ENCODE peak calls at places on chromosomes 11 and 22, in seven cellular contexts. Q, N, E, K, Y, S and P are unnamed samples.

GRCh38 chr11:95884364-95884763 is 39.5 kb downstream of the MTMR2 start:
- DNase-seq in Q (no peak), N (no peak), E (no peak), K (no peak), Y (no peak), S (no peak), P (no peak)

GRCh38 chr11:123630126-123630531 is 24.3 kb downstream of the SCN3B start:
- DNase-seq in Q (no peak), N (no peak), E (no peak), K (no peak), Y (no peak), S (no peak), P (no peak)

GRCh38 chr11:108786281-108786990 is 121.6 kb downstream of the DDX10 start:
- DNase-seq in Q (no peak), N (no peak), E (no peak), K (no peak), Y (no peak), S (no peak), P (peak)

GRCh38 chr22:40482391-40482790 is 112.0 kb downstream of the SGSM3 start:
- DNase-seq in Q (no peak), N (no peak), E (no peak), K (no peak), Y (no peak), S (no peak), P (no peak)

GRCh38 chr11:117220999-117221774 is 10.7 kb downstream of the PCSK7 start:
- DNase-seq in Q (no peak), N (no peak), E (no peak), K (no peak), Y (no peak), S (no peak), P (no peak)

GRCh38 chr11:1481483-1481825 is 5.1 kb downstream of the MOB2 start:
- DNase-seq in Q (no peak), N (no peak), E (no peak), K (no peak), Y (no peak), S (no peak), P (no peak)

GRCh38 chr11:126329644-126330200 is 25.8 kb upstream of the ST3GAL4 start:
- DNase-seq in Q (no peak), N (no peak), E (no peak), K (no peak), Y (no peak), S (no peak), P (no peak)

GRCh38 chr11:11978792-11979486 is 29.5 kb downstream of the DKK3 start:
- DNase-seq in Q (peak), N (peak), E (no peak), K (no peak), Y (no peak), S (peak), P (no peak)

GRCh38 chr11:834371-835316 is 1.9 kb downstream of the CD151 start:
- DNase-seq in Q (no peak), N (no peak), E (no peak), K (no peak), Y (peak), S (no peak), P (peak)

GRCh38 chr11:20088368-20089260 is 71.7 kb downstream of the DBX1 start:
- DNase-seq in Q (peak), N (no peak), E (no peak), K (no peak), Y (no peak), S (no peak), P (no peak)

GRCh38 chr11:20087118-20087521 is 73.2 kb downstream of the DBX1 start:
- DNase-seq in Q (no peak), N (no peak), E (no peak), K (no peak), Y (no peak), S (no peak), P (no peak)

GRCh38 chr11:20089357-20089756 is 70.9 kb downstream of the DBX1 start:
- DNase-seq in Q (no peak), N (no peak), E (no peak), K (no peak), Y (no peak), S (no peak), P (no peak)

GRCh38 chr11:20090654-20091374 is 69.5 kb downstream of the DBX1 start:
- DNase-seq in Q (peak), N (no peak), E (no peak), K (no peak), Y (no peak), S (no peak), P (no peak)

GRCh38 chr11:20089796-20090653 is 70.2 kb downstream of the DBX1 start:
- DNase-seq in Q (peak), N (no peak), E (peak), K (no peak), Y (no peak), S (no peak), P (no peak)
- TF ChIP-seq JUND in Q (peak), N (no peak), E (no peak), K (no peak), Y (no peak), S (no peak), P (no peak)

GRCh38 chr22:32650553-32651345 is 150.8 kb upstream of the TIMP3 start:
- DNase-seq in Q (peak), N (no peak), E (no peak), K (no peak), Y (no peak), S (no peak), P (no peak)
- TF ChIP-seq JUND in Q (no peak), N (no peak), E (no peak), K (no peak), Y (no peak), S (no peak), P (no peak)

GRCh38 chr11:85682330-85683305 is 3.4 kb downstream of the CCDC89 start:
- DNase-seq in Q (peak), N (peak), E (no peak), K (no peak), Y (no peak), S (no peak), P (no peak)
- TF ChIP-seq JUND in Q (no peak), N (no peak), E (no peak), K (no peak), Y (no peak), S (no peak), P (no peak)

DNA sequence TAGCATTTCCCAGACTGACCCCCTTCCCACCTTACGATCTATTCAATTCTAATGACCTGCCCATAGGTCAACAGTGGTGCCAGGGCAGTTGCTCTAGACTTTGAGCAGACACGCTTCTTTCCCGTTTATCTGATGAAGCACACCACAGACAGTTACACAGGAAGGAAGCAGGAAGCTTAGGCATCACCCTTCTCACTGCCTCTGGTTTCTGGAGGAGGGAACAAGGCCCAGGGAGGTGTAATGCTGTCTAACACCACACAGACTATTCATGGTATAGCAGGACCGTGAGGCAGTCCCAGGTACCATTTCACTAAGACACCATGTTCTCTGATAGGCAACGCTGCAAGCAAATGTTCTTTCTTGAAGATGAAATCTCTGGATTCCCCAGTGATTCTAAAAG is 279.4 kb downstream of the NTM start:
- DNase-seq in Q (no peak), N (no peak), E (no peak), K (no peak), Y (no peak), S (no peak), P (no peak)
- TF ChIP-seq JUND in Q (no peak), N (no peak), E (no peak), K (no peak), Y (no peak), S (no peak), P (no peak)

GRCh38 chr11:67379061-67380058 is 6.0 kb upstream of the CLCF1 start:
- DNase-seq in Q (peak), N (no peak), E (no peak), K (no peak), Y (no peak), S (no peak), P (no peak)
- TF ChIP-seq JUND in Q (peak), N (peak), E (no peak), K (no peak), Y (no peak), S (no peak), P (no peak)

GRCh38 chr11:19929147-19929546 is 216.5 kb downstream of the NAV2 start:
- DNase-seq in Q (no peak), N (no peak), E (no peak), K (no peak), Y (no peak), S (no peak), P (no peak)
- TF ChIP-seq JUND in Q (no peak), N (peak), E (no peak), K (no peak), Y (no peak), S (no peak), P (no peak)

GRCh38 chr11:62727833-62728721 is at the start of gene TTC9C:
- DNase-seq in Q (peak), N (peak), E (peak), K (peak), Y (peak), S (peak), P (peak)

GRCh38 chr11:62724171-62724570 is 3.1 kb downstream of the HNRNPUL2 start:
- DNase-seq in Q (no peak), N (no peak), E (no peak), K (no peak), Y (no peak), S (no peak), P (no peak)

GRCh38 chr11:62725686-62726085 is 1.6 kb downstream of the HNRNPUL2 start:
- DNase-seq in Q (peak), N (no peak), E (peak), K (no peak), Y (no peak), S (no peak), P (no peak)

GRCh38 chr11:62727007-62727832 is at the start of gene HNRNPUL2:
- DNase-seq in Q (peak), N (peak), E (peak), K (peak), Y (peak), S (peak), P (peak)

GRCh38 chr11:62726156-62727006 is 876 bp downstream of the HNRNPUL2 start:
- DNase-seq in Q (peak), N (no peak), E (no peak), K (no peak), Y (no peak), S (no peak), P (peak)
- TF ChIP-seq JUND in Q (no peak), N (no peak), E (no peak), K (no peak), Y (no peak), S (no peak), P (no peak)

DNA sequence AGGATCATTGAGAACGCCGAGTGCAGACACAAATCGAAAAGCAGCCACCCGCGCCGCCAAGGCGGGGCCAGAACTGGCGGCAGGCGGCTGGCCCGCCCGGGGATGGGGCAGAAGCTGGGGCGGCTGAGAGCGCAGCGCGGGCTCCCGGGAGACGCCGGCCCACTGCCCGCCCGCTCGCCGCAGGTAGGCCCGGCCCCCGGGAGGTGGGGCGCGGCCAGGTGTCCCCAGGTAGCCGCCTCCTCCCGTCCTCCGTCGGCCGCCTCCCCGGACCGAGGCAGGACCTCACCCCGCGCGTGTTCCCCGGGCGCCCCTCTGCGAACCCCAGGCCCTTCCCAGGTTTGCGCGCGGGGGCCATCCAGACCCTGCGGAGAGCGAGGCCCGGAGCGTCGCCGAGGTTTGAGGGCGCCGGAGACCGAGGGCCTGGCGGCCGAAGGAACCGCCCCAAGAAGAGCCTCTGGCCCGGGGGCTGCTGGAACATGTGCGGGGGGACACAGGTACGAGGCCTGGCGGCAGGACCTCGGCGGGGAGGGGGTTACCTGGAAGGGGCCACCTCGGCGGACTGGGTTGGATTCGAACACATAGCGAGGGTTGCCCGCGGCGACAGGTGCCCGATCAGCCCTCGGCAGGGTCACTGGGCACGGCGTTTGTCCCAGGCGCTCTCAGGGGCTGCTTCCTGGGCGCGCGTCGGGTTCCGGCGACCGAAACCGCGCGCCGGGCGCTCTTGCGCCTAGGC is at the start of gene PRRG4:
- DNase-seq in Q (no peak), N (peak), E (no peak), K (no peak), Y (no peak), S (peak), P (peak)
- TF ChIP-seq JUND in Q (no peak), N (no peak), E (no peak), K (no peak), Y (no peak), S (no peak), P (no peak)

GRCh38 chr11:45180888-45181594 is 34.6 kb downstream of the PRDM11 start:
- DNase-seq in Q (peak), N (peak), E (no peak), K (no peak), Y (peak), S (no peak), P (peak)
- TF ChIP-seq JUND in Q (peak), N (peak), E (peak), K (no peak), Y (no peak), S (peak), P (no peak)

GRCh38 chr11:87173185-87174039 is 135.7 kb downstream of the TMEM135 start:
- DNase-seq in Q (no peak), N (no peak), E (peak), K (no peak), Y (peak), S (no peak), P (no peak)
- TF ChIP-seq JUND in Q (peak), N (no peak), E (no peak), K (no peak), Y (peak), S (no peak), P (no peak)